ENCODE peak calls at places on chromosomes 2 and 18, in five cellular contexts. One of them, this sample, is unnamed. For H3F3A, the result is how much of the 10 kb centered on the place peaks cover.

GRCh38 chr2:99602475-99602874 is 112.7 kb upstream of the REV1 start:
- DNase-seq in GM23248: peak
- DNase-seq in PC-9: no peak
- DNase-seq in neural progenitor cell: no peak
- DNase-seq in SK-N-SH: no peak
- DNase-seq in this sample: no peak

GRCh38 chr2:72134997-72135800 is 12.5 kb downstream of the CYP26B1 start:
- DNase-seq in neural progenitor cell: no peak
- DNase-seq in SK-N-SH: peak
- DNase-seq in GM23248: no peak
- DNase-seq in PC-9: no peak
- DNase-seq in this sample: no peak

GRCh38 chr18:55152801-55153200 is 193.5 kb upstream of the CCDC68 start:
- DNase-seq in SK-N-SH: no peak
- DNase-seq in neural progenitor cell: no peak
- DNase-seq in GM23248: peak
- DNase-seq in PC-9: no peak
- DNase-seq in this sample: no peak

GRCh38 chr18:79918089-79919011 is 33.1 kb downstream of the SLC66A2 start:
- DNase-seq in SK-N-SH: no peak
- DNase-seq in GM23248: no peak
- DNase-seq in neural progenitor cell: no peak
- DNase-seq in PC-9: no peak
- DNase-seq in this sample: no peak

GRCh38 chr18:8625693-8626092 is 16.5 kb downstream of the RAB12 start:
- DNase-seq in PC-9: no peak
- DNase-seq in SK-N-SH: no peak
- DNase-seq in neural progenitor cell: no peak
- DNase-seq in GM23248: no peak
- DNase-seq in this sample: no peak

GRCh38 chr2:13260401-13260800 is 543.7 kb downstream of the TRIB2 start:
- DNase-seq in SK-N-SH: no peak
- DNase-seq in neural progenitor cell: no peak
- DNase-seq in PC-9: no peak
- DNase-seq in GM23248: no peak
- DNase-seq in this sample: no peak

GRCh38 chr2:25700221-25700660 is 26.9 kb upstream of the DTNB start:
- DNase-seq in SK-N-SH: peak
- DNase-seq in GM23248: peak
- DNase-seq in PC-9: peak
- DNase-seq in neural progenitor cell: peak
- DNase-seq in this sample: peak

GRCh38 chr2:74391580-74392448 is 11.7 kb upstream of the DCTN1 start:
- DNase-seq in neural progenitor cell: peak
- DNase-seq in SK-N-SH: peak
- DNase-seq in GM23248: peak
- DNase-seq in PC-9: peak
- DNase-seq in this sample: peak

GRCh38 chr18:56172527-56172926 is 465.9 kb downstream of the TXNL1 start:
- DNase-seq in GM23248: no peak
- DNase-seq in PC-9: no peak
- DNase-seq in neural progenitor cell: no peak
- DNase-seq in SK-N-SH: no peak
- DNase-seq in this sample: no peak

GRCh38 chr2:47720036-47720435 is 62.9 kb upstream of the MSH6 start:
- DNase-seq in PC-9: no peak
- DNase-seq in GM23248: no peak
- DNase-seq in SK-N-SH: no peak
- DNase-seq in neural progenitor cell: no peak
- DNase-seq in this sample: no peak
- H3F3A ChIP-seq in PC-9: under half
- H3F3A ChIP-seq in GM23248: under half
- H3F3A ChIP-seq in SK-N-SH: under half
- H3F3A ChIP-seq in neural progenitor cell: under half
- H3F3A ChIP-seq in this sample: under half

GRCh38 chr2:46980786-46981583 is 65.4 kb upstream of the MCFD2 start:
- DNase-seq in SK-N-SH: no peak
- DNase-seq in neural progenitor cell: no peak
- DNase-seq in GM23248: no peak
- DNase-seq in PC-9: no peak
- DNase-seq in this sample: no peak
- H3F3A ChIP-seq in SK-N-SH: under half
- H3F3A ChIP-seq in neural progenitor cell: under half
- H3F3A ChIP-seq in GM23248: half or more
- H3F3A ChIP-seq in PC-9: under half
- H3F3A ChIP-seq in this sample: half or more

GRCh38 chr2:47720559-47720958 is 62.4 kb upstream of the MSH6 start:
- DNase-seq in SK-N-SH: no peak
- DNase-seq in GM23248: no peak
- DNase-seq in neural progenitor cell: no peak
- DNase-seq in PC-9: no peak
- DNase-seq in this sample: no peak

GRCh38 chr2:47721296-47721695 is 61.6 kb upstream of the MSH6 start:
- DNase-seq in PC-9: no peak
- DNase-seq in SK-N-SH: no peak
- DNase-seq in neural progenitor cell: peak
- DNase-seq in GM23248: no peak
- DNase-seq in this sample: no peak

GRCh38 chr2:47719099-47719498 is 63.8 kb upstream of the MSH6 start:
- DNase-seq in SK-N-SH: no peak
- DNase-seq in GM23248: no peak
- DNase-seq in PC-9: no peak
- DNase-seq in neural progenitor cell: no peak
- DNase-seq in this sample: no peak

GRCh38 chr2:47715552-47715951 is 67.4 kb upstream of the MSH6 start:
- DNase-seq in PC-9: no peak
- DNase-seq in SK-N-SH: no peak
- DNase-seq in GM23248: no peak
- DNase-seq in neural progenitor cell: no peak
- DNase-seq in this sample: no peak
- H3F3A ChIP-seq in PC-9: under half
- H3F3A ChIP-seq in SK-N-SH: under half
- H3F3A ChIP-seq in GM23248: under half
- H3F3A ChIP-seq in neural progenitor cell: under half
- H3F3A ChIP-seq in this sample: under half

GRCh38 chr2:98586466-98587140 is 21.7 kb downstream of the COA5 start:
- DNase-seq in GM23248: no peak
- DNase-seq in neural progenitor cell: no peak
- DNase-seq in PC-9: no peak
- DNase-seq in SK-N-SH: no peak
- DNase-seq in this sample: no peak

GRCh38 chr2:98588880-98589425 is 19.4 kb downstream of the COA5 start:
- DNase-seq in GM23248: no peak
- DNase-seq in PC-9: no peak
- DNase-seq in neural progenitor cell: no peak
- DNase-seq in SK-N-SH: no peak
- DNase-seq in this sample: no peak

GRCh38 chr2:98589489-98589888 is 18.8 kb downstream of the COA5 start:
- DNase-seq in neural progenitor cell: no peak
- DNase-seq in PC-9: no peak
- DNase-seq in SK-N-SH: no peak
- DNase-seq in GM23248: no peak
- DNase-seq in this sample: no peak

DNA sequence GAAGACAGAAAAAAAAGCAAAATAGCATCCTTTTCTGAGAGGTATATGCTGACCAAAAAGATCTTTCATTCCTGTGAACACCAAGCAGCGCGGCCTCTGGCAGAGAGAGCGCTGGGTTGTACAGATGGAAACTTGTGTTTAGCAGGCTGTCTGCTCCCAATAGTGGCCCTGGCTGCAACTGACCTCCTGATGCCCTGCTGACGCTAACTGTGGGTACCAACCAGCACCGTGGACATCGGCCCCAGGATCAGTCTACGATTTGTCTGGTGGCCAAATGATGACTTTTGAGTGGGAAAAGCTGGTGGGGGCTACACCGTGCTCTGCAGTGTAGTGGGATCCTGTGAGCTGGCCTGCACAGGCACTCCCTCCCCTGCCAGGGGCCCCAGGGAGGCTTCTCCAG is 15.7 kb downstream of the COA5 start:
- DNase-seq in PC-9: no peak
- DNase-seq in GM23248: no peak
- DNase-seq in neural progenitor cell: no peak
- DNase-seq in SK-N-SH: no peak
- DNase-seq in this sample: no peak
- H3F3A ChIP-seq in PC-9: under half
- H3F3A ChIP-seq in GM23248: under half
- H3F3A ChIP-seq in neural progenitor cell: under half
- H3F3A ChIP-seq in SK-N-SH: under half
- H3F3A ChIP-seq in this sample: under half

GRCh38 chr2:216499641-216500218 is 1.1 kb downstream of the RPL37A start:
- DNase-seq in neural progenitor cell: peak
- DNase-seq in GM23248: peak
- DNase-seq in PC-9: no peak
- DNase-seq in SK-N-SH: no peak
- DNase-seq in this sample: no peak
- H3F3A ChIP-seq in neural progenitor cell: half or more
- H3F3A ChIP-seq in GM23248: half or more
- H3F3A ChIP-seq in PC-9: half or more
- H3F3A ChIP-seq in SK-N-SH: half or more
- H3F3A ChIP-seq in this sample: under half

GRCh38 chr2:177221970-177222369 is 9.4 kb downstream of the HNRNPA3 start:
- DNase-seq in GM23248: no peak
- DNase-seq in neural progenitor cell: no peak
- DNase-seq in PC-9: no peak
- DNase-seq in SK-N-SH: no peak
- DNase-seq in this sample: no peak
- H3F3A ChIP-seq in GM23248: half or more
- H3F3A ChIP-seq in neural progenitor cell: half or more
- H3F3A ChIP-seq in PC-9: half or more
- H3F3A ChIP-seq in SK-N-SH: half or more
- H3F3A ChIP-seq in this sample: half or more